ENCODE peak calls at places on chromosomes 13 and 19, in six cellular contexts. M, B, C, V, X and A are unnamed samples.

GRCh38 chr13:90365130-90365529 is 982.4 kb upstream of the MIR17HG start:
- DNase-seq in B (no peak), X (no peak), M (no peak), V (peak), C (no peak), A (peak)

GRCh38 chr19:42032428-42032827 is 37.6 kb downstream of the GRIK5 start:
- DNase-seq in V (no peak), B (no peak), C (no peak), X (peak), M (peak), A (no peak)

GRCh38 chr13:114264886-114265611 is 16.4 kb upstream of the UPF3A start:
- DNase-seq in X (no peak), M (no peak), C (no peak), V (no peak), B (no peak), A (peak)

GRCh38 chr13:43293561-43293960 is 270.2 kb downstream of the DNAJC15 start:
- DNase-seq in B (no peak), C (no peak), X (no peak), V (no peak), M (no peak), A (no peak)

GRCh38 chr19:3034845-3035541 is 5.9 kb upstream of the TLE2 start:
- DNase-seq in B (peak), C (no peak), X (no peak), V (peak), M (no peak), A (peak)

GRCh38 chr19:1133471-1133929 is 29.7 kb downstream of the GPX4 start:
- DNase-seq in B (peak), M (no peak), V (peak), X (no peak), C (peak), A (no peak)

GRCh38 chr19:47661161-47661560 is 52.1 kb upstream of the EHD2 start:
- DNase-seq in X (no peak), M (no peak), B (no peak), C (peak), V (no peak), A (no peak)

GRCh38 chr19:15283141-15283885 is 49.0 kb downstream of the BRD4 start:
- DNase-seq in C (peak), B (no peak), M (no peak), V (peak), X (no peak), A (peak)

GRCh38 chr19:45852941-45853340 is 10.0 kb downstream of the SYMPK start:
- DNase-seq in M (peak), X (no peak), V (no peak), C (no peak), B (no peak), A (no peak)

GRCh38 chr13:94308808-94309207 is 170.7 kb downstream of the DCT start:
- DNase-seq in X (no peak), C (no peak), M (no peak), B (no peak), V (no peak), A (no peak)

GRCh38 chr13:112242777-112243176 is 133.4 kb upstream of the SPACA7 start:
- DNase-seq in V (no peak), M (no peak), B (no peak), C (no peak), X (no peak), A (no peak)

GRCh38 chr13:110634558-110634957 is 19.2 kb downstream of the NAXD start:
- DNase-seq in V (no peak), X (no peak), B (no peak), M (no peak), C (peak), A (peak)

GRCh38 chr19:16571689-16572331 is 405 bp downstream of the SLC35E1 start:
- DNase-seq in V (peak), C (no peak), X (no peak), M (no peak), B (peak), A (peak)

GRCh38 chr13:112972258-112972657 is 3.2 kb downstream of the MCF2L start:
- DNase-seq in V (no peak), C (no peak), X (no peak), M (no peak), B (no peak), A (no peak)

GRCh38 chr13:113951246-113951999 is 22.5 kb downstream of the C13orf46 start:
- DNase-seq in X (peak), M (no peak), V (peak), B (peak), C (peak), A (peak)

GRCh38 chr19:4803736-4804695 is 12.5 kb downstream of the FEM1A start:
- DNase-seq in X (peak), M (peak), B (peak), C (peak), V (peak), A (peak)

GRCh38 chr13:75250526-75251183 is 231.3 kb downstream of the TBC1D4 start:
- DNase-seq in M (no peak), V (peak), C (no peak), X (no peak), B (no peak), A (peak)

GRCh38 chr19:53947624-53948023 is 15.1 kb upstream of the CACNG8 start:
- DNase-seq in B (no peak), M (no peak), C (no peak), X (no peak), V (no peak), A (no peak)

GRCh38 chr19:33906578-33907335 is 110.1 kb downstream of the KCTD15 start:
- DNase-seq in C (peak), V (peak), X (no peak), B (no peak), M (no peak), A (peak)

GRCh38 chr19:47417746-47418594 is 1.4 kb downstream of the MEIS3 start:
- DNase-seq in X (no peak), C (no peak), B (no peak), M (no peak), V (peak), A (no peak)

GRCh38 chr19:1066748-1067340 is at the start of gene ARHGAP45:
- DNase-seq in X (no peak), C (peak), M (no peak), B (peak), V (no peak), A (no peak)

GRCh38 chr13:79812070-79812850 is 331.3 kb downstream of the NDFIP2 start:
- DNase-seq in B (no peak), M (no peak), C (no peak), X (no peak), V (no peak), A (no peak)

GRCh38 chr19:48858984-48859710 is 9.3 kb downstream of the PLEKHA4 start:
- DNase-seq in B (peak), V (no peak), M (no peak), C (no peak), X (no peak), A (no peak)

GRCh38 chr13:93963266-93964131 is 516.0 kb downstream of the DCT start:
- DNase-seq in X (peak), V (peak), C (no peak), M (peak), B (no peak), A (peak)